ENCODE peak calls at places on chromosomes 13 and 19, in four cellular contexts. One of them, this sample, is unnamed.

GRCh38 chr19:3061214-3062161 is 807 bp downstream of the TLE5 start:
- DNase-seq in fibroblast of the conjunctiva: no peak
- DNase-seq in SW 1271: no peak
- DNase-seq in spleen: peak
- DNase-seq in this sample: peak

GRCh38 chr19:47865166-47865565 is 6.1 kb downstream of the TPRX2 start:
- DNase-seq in fibroblast of the conjunctiva: no peak
- DNase-seq in SW 1271: no peak
- DNase-seq in spleen: no peak
- DNase-seq in this sample: no peak

GRCh38 chr13:36965767-36966166 is 33.4 kb downstream of the ALG5 start:
- DNase-seq in fibroblast of the conjunctiva: peak
- DNase-seq in SW 1271: peak
- DNase-seq in spleen: no peak
- DNase-seq in this sample: no peak

GRCh38 chr19:33862991-33863390 is 66.3 kb downstream of the KCTD15 start:
- DNase-seq in fibroblast of the conjunctiva: no peak
- DNase-seq in SW 1271: no peak
- DNase-seq in spleen: peak
- DNase-seq in this sample: no peak

GRCh38 chr13:41694902-41695301 is 237.6 kb downstream of the RGCC start:
- DNase-seq in fibroblast of the conjunctiva: peak
- DNase-seq in SW 1271: no peak
- DNase-seq in spleen: no peak
- DNase-seq in this sample: peak

GRCh38 chr19:10407102-10407501 is 3.8 kb upstream of the CDC37 start:
- DNase-seq in fibroblast of the conjunctiva: no peak
- DNase-seq in SW 1271: no peak
- DNase-seq in spleen: no peak
- DNase-seq in this sample: no peak

GRCh38 chr19:17830567-17831418 is 9.5 kb upstream of the INSL3 start:
- DNase-seq in fibroblast of the conjunctiva: peak
- DNase-seq in SW 1271: no peak
- DNase-seq in spleen: no peak
- DNase-seq in this sample: no peak

GRCh38 chr13:101875717-101876393 is 423.4 kb downstream of the ITGBL1 start:
- DNase-seq in fibroblast of the conjunctiva: peak
- DNase-seq in SW 1271: no peak
- DNase-seq in spleen: no peak
- DNase-seq in this sample: no peak

GRCh38 chr19:54364775-54365257 is at the start of gene LAIR1:
- DNase-seq in fibroblast of the conjunctiva: no peak
- DNase-seq in SW 1271: no peak
- DNase-seq in spleen: peak
- DNase-seq in this sample: peak

GRCh38 chr13:48000559-48001126 is 430 bp downstream of the SUCLA2 start:
- DNase-seq in fibroblast of the conjunctiva: no peak
- DNase-seq in SW 1271: no peak
- DNase-seq in spleen: no peak
- DNase-seq in this sample: no peak

GRCh38 chr19:7897289-7897688 is 6.4 kb upstream of the MAP2K7 start:
- DNase-seq in fibroblast of the conjunctiva: no peak
- DNase-seq in SW 1271: no peak
- DNase-seq in spleen: no peak
- DNase-seq in this sample: no peak

This sample was measured in naive B cell.